ENCODE peak calls at places on chromosome 3, in five cellular contexts. U, C, Z, Y and M are unnamed samples.

GRCh38 chr3:155629006-155629405 is 115.9 kb downstream of the PLCH1 start:
- DNase-seq in C (no peak), Y (no peak), U (no peak), Z (no peak), M (no peak)

GRCh38 chr3:183527980-183528379 is 27.5 kb downstream of the KLHL6 start:
- DNase-seq in U (no peak), Z (no peak), C (no peak), Y (no peak), M (no peak)

GRCh38 chr3:152261329-152261728 is 7.4 kb upstream of the MBNL1 start:
- DNase-seq in U (no peak), Y (no peak), Z (no peak), C (no peak), M (no peak)

GRCh38 chr3:177448987-177449975 is 252.0 kb upstream of the TBL1XR1 start:
- DNase-seq in Z (peak), Y (no peak), U (no peak), C (no peak), M (peak)

GRCh38 chr3:155995525-155996370 is 124.6 kb upstream of the KCNAB1 start:
- DNase-seq in U (no peak), Y (peak), C (no peak), Z (peak), M (peak)

GRCh38 chr3:20669184-20669583 is 483.2 kb upstream of the SGO1 start:
- DNase-seq in Y (no peak), Z (peak), U (no peak), C (peak), M (no peak)

GRCh38 chr3:59245300-59245878 is 195.6 kb upstream of the CFAP20DC start:
- DNase-seq in U (no peak), Y (no peak), C (no peak), Z (peak), M (no peak)

GRCh38 chr3:183799471-183799870 is 25.9 kb downstream of the MAP6D1 start:
- DNase-seq in Z (no peak), C (no peak), U (no peak), Y (no peak), M (no peak)

GRCh38 chr3:165159760-165160421 is 36.3 kb downstream of the SLITRK3 start:
- DNase-seq in U (no peak), Y (no peak), Z (no peak), C (no peak), M (no peak)

GRCh38 chr3:119315600-119316312 is 21.6 kb downstream of the ARHGAP31 start:
- DNase-seq in C (no peak), Z (peak), Y (no peak), U (no peak), M (peak)

GRCh38 chr3:31882431-31882830 is 98.6 kb downstream of the OSBPL10 start:
- DNase-seq in U (no peak), C (no peak), Y (no peak), Z (no peak), M (no peak)

GRCh38 chr3:124700880-124701684 is 29.2 kb upstream of the UMPS start:
- DNase-seq in U (no peak), Z (peak), Y (no peak), C (no peak), M (peak)

GRCh38 chr3:40079203-40079844 is 230.2 kb upstream of the EIF1B start:
- DNase-seq in U (no peak), Z (peak), Y (peak), C (no peak), M (peak)
- H3K4me3 ChIP-seq in U (no peak), Z (no peak), Y (no peak), C (no peak), M (no peak)

GRCh38 chr3:13199899-13200451 is 126.7 kb upstream of the IQSEC1 start:
- DNase-seq in Z (no peak), C (no peak), U (no peak), Y (no peak), M (no peak)
- H3K4me3 ChIP-seq in Z (no peak), C (no peak), U (no peak), Y (no peak), M (no peak)

DNA sequence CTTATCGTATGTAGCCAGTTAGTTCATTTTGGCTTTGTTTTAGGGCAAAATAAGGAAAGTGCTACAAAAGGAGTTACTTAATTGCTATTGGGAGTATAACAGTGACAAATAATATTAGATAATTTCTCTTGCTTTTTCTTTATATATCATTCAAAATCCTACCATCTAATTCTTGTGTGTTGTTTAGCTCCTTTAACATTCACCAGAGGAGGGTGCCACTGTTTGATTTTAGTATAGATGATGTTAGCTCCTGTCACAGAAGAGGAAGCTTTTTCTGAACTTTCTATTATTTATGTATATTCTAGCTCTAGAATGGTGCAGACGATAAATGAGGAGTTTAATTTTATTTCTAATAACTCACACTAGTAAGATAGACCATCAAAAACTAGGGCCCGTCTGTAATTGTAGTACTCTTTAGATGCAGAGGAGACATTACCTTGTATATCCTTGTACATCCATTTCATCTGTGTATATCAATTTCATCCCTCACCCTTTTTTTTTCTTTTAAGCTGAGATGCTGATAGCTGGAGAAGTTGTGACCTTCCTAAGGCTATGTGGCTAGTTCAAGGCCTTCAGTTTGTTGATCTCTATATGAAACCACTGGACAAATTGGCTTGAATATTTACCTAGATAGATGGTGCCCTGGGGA is 3.0 kb downstream of the PPM1L start:
- DNase-seq in C (no peak), Z (no peak), Y (no peak), U (no peak), M (no peak)
- H3K4me3 ChIP-seq in C (no peak), Z (no peak), Y (no peak), U (peak), M (no peak)

DNA sequence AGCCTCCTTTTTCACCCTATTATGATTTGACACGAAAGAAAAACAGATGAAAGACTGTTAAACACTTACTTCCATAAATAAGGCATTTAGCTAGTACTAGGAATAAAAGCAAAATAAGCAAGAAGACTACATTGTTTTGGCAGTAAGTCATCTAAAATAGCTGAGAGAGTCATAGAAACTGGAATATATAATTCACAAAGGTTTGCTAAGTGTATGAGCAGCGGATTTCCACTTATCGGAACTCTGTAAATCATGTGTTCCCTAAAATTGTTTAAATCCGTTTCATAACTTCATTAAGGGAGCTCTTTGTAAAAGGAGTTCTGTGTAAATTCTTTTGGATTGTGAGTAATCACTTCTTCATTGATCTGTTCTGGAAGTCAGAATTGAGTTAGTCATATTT is 202.5 kb upstream of the CBLB start:
- DNase-seq in C (no peak), Y (no peak), Z (no peak), U (no peak), M (no peak)
- H3K4me3 ChIP-seq in C (no peak), Y (no peak), Z (no peak), U (no peak), M (no peak)

GRCh38 chr3:142646020-142646783 is 50.0 kb downstream of the PLS1 start:
- DNase-seq in Y (no peak), Z (no peak), C (no peak), U (no peak), M (no peak)
- H3K4me3 ChIP-seq in Y (no peak), Z (no peak), C (no peak), U (no peak), M (no peak)

DNA sequence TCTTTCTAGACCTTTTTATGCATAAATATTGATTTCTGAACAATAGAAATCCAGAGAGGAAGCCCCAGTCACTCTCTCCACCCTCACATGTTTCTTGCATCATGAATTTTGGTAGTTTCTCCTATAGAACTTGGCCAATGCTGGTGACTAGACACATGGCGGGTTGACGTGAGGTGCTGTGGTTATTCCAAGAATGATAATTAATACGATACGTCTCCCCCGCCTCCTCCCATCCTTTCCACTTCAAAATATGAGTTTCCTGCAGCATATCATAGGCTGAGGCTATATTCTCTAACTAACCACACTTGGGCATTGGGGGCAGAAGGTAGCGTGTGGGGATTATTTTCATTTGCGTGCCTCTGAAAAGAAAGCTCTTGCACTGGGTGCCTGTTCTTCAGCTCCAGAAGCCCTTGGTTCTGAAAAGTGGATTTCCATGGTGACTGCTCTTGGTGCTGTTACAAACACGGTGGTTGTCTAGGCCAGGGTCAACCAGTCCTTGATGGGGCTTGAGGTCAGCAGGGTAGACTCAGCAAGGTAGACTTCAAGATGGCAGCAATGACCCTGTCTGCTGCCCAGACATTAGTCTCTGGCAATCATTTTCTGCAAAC is 5.3 kb downstream of the TNFSF10 start:
- DNase-seq in Y (no peak), Z (no peak), C (no peak), U (no peak), M (no peak)
- H3K4me3 ChIP-seq in Y (no peak), Z (no peak), C (no peak), U (no peak), M (no peak)

GRCh38 chr3:19151171-19151570 is 2.9 kb downstream of the KCNH8 start:
- DNase-seq in Y (no peak), U (no peak), C (no peak), Z (no peak), M (no peak)

GRCh38 chr3:19149388-19149787 is 1.1 kb downstream of the KCNH8 start:
- DNase-seq in Y (no peak), U (no peak), Z (peak), C (peak), M (peak)

GRCh38 chr3:19146685-19147650 is 1.3 kb upstream of the KCNH8 start:
- DNase-seq in U (peak), C (peak), Z (peak), Y (no peak), M (peak)

GRCh38 chr3:19147905-19148767 is at the start of gene KCNH8:
- DNase-seq in C (peak), U (peak), Z (no peak), Y (no peak), M (no peak)

DNA sequence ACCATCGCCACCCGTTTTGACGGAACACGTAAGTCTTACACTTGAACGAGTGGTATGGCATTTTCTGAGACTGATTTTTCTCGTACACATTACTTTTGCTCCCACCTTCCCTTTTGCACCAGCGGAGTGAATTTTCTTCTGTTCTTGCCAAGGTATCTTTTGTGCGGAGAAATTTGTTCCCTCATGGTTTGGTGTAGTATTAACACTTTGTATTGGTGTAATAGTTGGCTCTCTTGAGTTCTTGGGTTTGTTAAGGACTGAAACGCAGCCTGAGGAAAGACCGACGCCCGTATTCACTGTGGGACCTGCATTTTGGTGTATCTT is 420 bp downstream of the KCNH8 start:
- DNase-seq in U (no peak), C (no peak), Y (no peak), Z (no peak), M (no peak)
- H3K4me3 ChIP-seq in U (peak), C (no peak), Y (no peak), Z (no peak), M (no peak)

GRCh38 chr3:181728470-181728869 is 16.7 kb downstream of the SOX2 start:
- DNase-seq in Y (no peak), C (no peak), U (no peak), Z (no peak), M (no peak)
- H3K4me3 ChIP-seq in Y (no peak), C (no peak), U (no peak), Z (no peak), M (no peak)